ENCODE peak calls at places on chromosomes 3 and 15, in four cellular contexts. One of them, this sample, is unnamed.

GRCh38 chr15:57060799-57061198 is 142.4 kb downstream of the TCF12 start:
- DNase-seq in foreskin fibroblast: peak; percentile 82
- DNase-seq in lung: no peak
- DNase-seq in cardiac fibroblast: peak; percentile 38
- DNase-seq in this sample: peak; percentile 31

GRCh38 chr15:96207377-96208006 is 123.0 kb upstream of the NR2F2 start:
- DNase-seq in cardiac fibroblast: no peak
- DNase-seq in lung: no peak
- DNase-seq in foreskin fibroblast: no peak
- DNase-seq in this sample: no peak

GRCh38 chr3:31196881-31197364 is 302.5 kb upstream of the GADL1 start:
- DNase-seq in lung: no peak
- DNase-seq in cardiac fibroblast: peak; percentile 70
- DNase-seq in foreskin fibroblast: peak; percentile 13
- DNase-seq in this sample: peak; percentile 9

GRCh38 chr15:81336568-81336967 is 12.6 kb upstream of the STARD5 start:
- DNase-seq in lung: no peak
- DNase-seq in foreskin fibroblast: no peak
- DNase-seq in cardiac fibroblast: peak; percentile 58
- DNase-seq in this sample: peak; percentile 57

GRCh38 chr3:170465935-170466334 is 47.3 kb downstream of the CLDN11 start:
- DNase-seq in lung: no peak
- DNase-seq in cardiac fibroblast: no peak
- DNase-seq in foreskin fibroblast: no peak
- DNase-seq in this sample: no peak

GRCh38 chr3:43077261-43077660 is 28.6 kb downstream of the POMGNT2 start:
- DNase-seq in lung: no peak
- DNase-seq in foreskin fibroblast: no peak
- DNase-seq in cardiac fibroblast: no peak
- DNase-seq in this sample: no peak

GRCh38 chr3:167673221-167673620 is 19.5 kb upstream of the WDR49 start:
- DNase-seq in lung: no peak
- DNase-seq in foreskin fibroblast: no peak
- DNase-seq in cardiac fibroblast: no peak
- DNase-seq in this sample: no peak

GRCh38 chr3:117510396-117510795 is 800.8 kb downstream of the TUSC7 start:
- DNase-seq in foreskin fibroblast: peak; percentile 34
- DNase-seq in lung: no peak
- DNase-seq in cardiac fibroblast: peak; percentile 4
- DNase-seq in this sample: no peak

GRCh38 chr3:102299125-102299877 is 135.5 kb upstream of the ZPLD1 start:
- DNase-seq in lung: no peak
- DNase-seq in foreskin fibroblast: no peak
- DNase-seq in cardiac fibroblast: no peak
- DNase-seq in this sample: peak; percentile 84

GRCh38 chr3:25262322-25262721 is 165.7 kb upstream of the RARB start:
- DNase-seq in cardiac fibroblast: no peak
- DNase-seq in lung: no peak
- DNase-seq in foreskin fibroblast: no peak
- DNase-seq in this sample: no peak

GRCh38 chr3:171700653-171701052 is 109.6 kb downstream of the PLD1 start:
- DNase-seq in lung: no peak
- DNase-seq in cardiac fibroblast: no peak
- DNase-seq in foreskin fibroblast: no peak
- DNase-seq in this sample: peak; percentile 0

GRCh38 chr15:39801641-39802309 is 19.1 kb upstream of the FSIP1 start:
- DNase-seq in cardiac fibroblast: no peak
- DNase-seq in lung: no peak
- DNase-seq in foreskin fibroblast: no peak
- DNase-seq in this sample: peak; percentile 51

GRCh38 chr3:126391631-126392030 is 3.1 kb upstream of the CFAP100 start:
- DNase-seq in lung: no peak
- DNase-seq in cardiac fibroblast: no peak
- DNase-seq in foreskin fibroblast: no peak
- DNase-seq in this sample: no peak
- TF ChIP-seq CTCF in lung: no peak
- TF ChIP-seq CTCF in cardiac fibroblast: no peak
- TF ChIP-seq CTCF in foreskin fibroblast: no peak
- TF ChIP-seq CTCF in this sample: no peak

GRCh38 chr15:37059051-37059450 is 41.3 kb downstream of the MEIS2 start:
- DNase-seq in lung: no peak
- DNase-seq in cardiac fibroblast: peak; percentile 87
- DNase-seq in foreskin fibroblast: peak; percentile 51
- DNase-seq in this sample: peak; percentile 27
- TF ChIP-seq CTCF in lung: no peak
- TF ChIP-seq CTCF in cardiac fibroblast: no peak
- TF ChIP-seq CTCF in foreskin fibroblast: no peak
- TF ChIP-seq CTCF in this sample: no peak

DNA sequence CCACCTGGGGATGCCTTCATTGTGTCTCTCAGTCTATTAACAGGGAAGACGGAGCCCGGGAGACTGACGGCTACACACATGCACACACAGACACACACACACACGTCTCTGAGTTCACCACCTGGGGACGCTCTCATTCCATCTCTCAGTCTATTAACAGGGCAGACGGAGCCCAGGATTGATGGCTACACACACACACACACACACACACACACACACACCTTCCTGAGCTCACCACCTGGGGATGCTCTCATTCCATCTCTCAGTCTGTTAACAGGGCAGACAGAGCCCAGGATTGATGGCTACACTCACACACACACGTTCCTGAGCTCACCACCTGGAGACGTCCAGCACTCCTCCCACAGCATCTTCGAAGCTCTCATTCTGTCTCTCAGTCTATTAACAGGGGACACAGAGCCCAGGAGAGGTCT is 143.9 kb downstream of the OR4M2 start:
- DNase-seq in cardiac fibroblast: no peak
- DNase-seq in foreskin fibroblast: no peak
- DNase-seq in lung: no peak
- DNase-seq in this sample: peak; percentile 57
- TF ChIP-seq CTCF in cardiac fibroblast: no peak
- TF ChIP-seq CTCF in foreskin fibroblast: no peak
- TF ChIP-seq CTCF in lung: no peak
- TF ChIP-seq CTCF in this sample: peak; percentile 32

GRCh38 chr3:53921296-53921695 is 29.6 kb upstream of the SELENOK start:
- DNase-seq in foreskin fibroblast: no peak
- DNase-seq in cardiac fibroblast: peak; percentile 43
- DNase-seq in lung: no peak
- DNase-seq in this sample: peak; percentile 23
- TF ChIP-seq CTCF in foreskin fibroblast: peak; percentile 57
- TF ChIP-seq CTCF in cardiac fibroblast: peak; percentile 34
- TF ChIP-seq CTCF in lung: peak; percentile 15
- TF ChIP-seq CTCF in this sample: peak; percentile 16

DNA sequence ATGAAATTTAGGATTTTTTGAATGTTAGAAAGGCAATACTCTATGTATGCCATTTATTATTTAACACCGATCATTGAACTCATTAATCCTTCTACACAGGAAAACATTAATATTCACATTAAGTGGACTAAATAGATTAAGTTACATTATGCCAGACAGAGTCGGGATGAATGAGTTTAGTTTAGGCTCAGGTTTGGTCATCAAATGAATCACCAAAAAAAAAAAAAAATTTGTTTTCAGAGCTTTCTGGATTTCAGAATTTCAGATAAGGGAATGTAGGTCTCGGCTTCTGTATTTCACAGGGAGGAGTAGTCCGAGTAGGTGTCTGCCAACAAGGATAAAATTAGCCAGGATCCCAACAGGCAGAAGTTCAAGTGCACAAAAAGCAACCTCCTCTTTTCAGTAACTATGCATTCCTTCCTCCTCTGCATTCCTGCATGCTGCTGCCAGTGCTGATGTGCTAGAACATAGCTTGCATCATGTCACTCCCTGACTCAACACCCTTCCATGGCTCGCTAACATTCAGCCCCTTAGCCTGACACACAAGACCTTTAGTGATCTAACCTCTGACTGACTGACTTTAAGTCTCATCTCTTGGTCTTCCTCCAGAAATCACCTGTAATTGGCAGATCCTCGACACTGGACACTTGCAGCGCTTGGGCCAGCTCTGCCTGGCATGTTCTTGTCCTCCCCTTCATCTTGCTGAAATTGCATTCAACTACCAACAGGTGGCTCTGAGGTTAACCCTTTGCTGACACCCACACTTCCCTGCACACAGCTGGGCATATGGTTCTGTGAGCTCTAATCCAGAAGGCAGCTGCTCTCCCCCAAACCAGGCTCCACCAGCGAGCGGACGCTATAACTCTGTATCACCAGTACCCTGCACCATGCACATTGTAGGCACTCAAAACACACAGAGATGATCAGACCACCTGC is 145.4 kb upstream of the PROK2 start:
- DNase-seq in cardiac fibroblast: peak; percentile 81
- DNase-seq in foreskin fibroblast: peak; percentile 25
- DNase-seq in lung: no peak
- DNase-seq in this sample: peak; percentile 65
- TF ChIP-seq CTCF in cardiac fibroblast: peak; percentile 22
- TF ChIP-seq CTCF in foreskin fibroblast: no peak
- TF ChIP-seq CTCF in lung: no peak
- TF ChIP-seq CTCF in this sample: peak; percentile 41

GRCh38 chr15:27201425-27201824 is 230.4 kb downstream of the GABRG3 start:
- DNase-seq in foreskin fibroblast: no peak
- DNase-seq in lung: no peak
- DNase-seq in cardiac fibroblast: no peak
- DNase-seq in this sample: no peak
- TF ChIP-seq CTCF in foreskin fibroblast: no peak
- TF ChIP-seq CTCF in lung: no peak
- TF ChIP-seq CTCF in cardiac fibroblast: no peak
- TF ChIP-seq CTCF in this sample: no peak

DNA sequence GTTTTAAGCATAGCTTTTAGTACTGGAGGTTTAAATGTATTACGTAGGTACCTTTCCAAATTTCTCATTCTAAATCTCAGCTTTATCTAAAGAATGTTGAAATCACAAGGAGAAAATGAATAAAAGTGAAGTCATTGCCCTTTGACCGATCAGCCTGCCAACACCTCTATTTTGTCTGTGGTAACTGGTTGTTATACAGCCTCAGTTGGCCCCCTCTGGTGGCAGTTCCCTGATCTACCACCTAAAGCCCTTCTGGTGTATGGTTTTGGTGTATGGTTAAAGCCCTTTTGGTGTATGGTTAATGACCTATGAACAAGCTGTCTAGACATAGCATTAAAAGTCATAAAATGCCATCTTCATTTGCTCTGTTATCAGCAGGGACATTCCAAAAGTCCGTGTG is 378.2 kb upstream of the AZI2 start:
- DNase-seq in cardiac fibroblast: peak; percentile 55
- DNase-seq in foreskin fibroblast: no peak
- DNase-seq in lung: peak; percentile 49
- DNase-seq in this sample: peak; percentile 76
- TF ChIP-seq CTCF in cardiac fibroblast: peak; percentile 60
- TF ChIP-seq CTCF in foreskin fibroblast: peak; percentile 47
- TF ChIP-seq CTCF in lung: peak; percentile 24
- TF ChIP-seq CTCF in this sample: peak; percentile 56